ENCODE peak calls at places on chromosomes 13 and 19, in ten cellular contexts. One of them, this sample, is unnamed.

GRCh38 chr19:1045247-1045603 is 5.3 kb downstream of the ABCA7 start:
- DNase-seq in T-helper 2 cell: peak; percentile 50
- DNase-seq in HCT116: peak; percentile 95
- DNase-seq in activated naive CD8-positive, alpha-beta T cell treated with anti-CD3 and anti-CD28 coated beads for 36 hours: peak; percentile 84
- DNase-seq in activated CD8-positive, alpha-beta memory T cell treated with anti-CD3 and anti-CD28 coated beads for 48 hours: no peak
- DNase-seq in activated CD8-positive, alpha-beta T cell treated with anti-CD3 and anti-CD28 coated beads, Interleukin-2, amount 10 ng/mL, durations not matched to agents 7 days and 5 days: peak; percentile 75
- DNase-seq in left ventricle myocardium superior: no peak
- DNase-seq in activated T-cell treated with anti-CD3 and anti-CD28 coated beads, Interleukin-2, amount 50 U/mL, for 72 hours: peak; percentile 80
- DNase-seq in activated naive CD4-positive, alpha-beta T cell treated with Interleukin-2 at 50 U/mL for 16 hours: peak; percentile 66
- DNase-seq in Karpas-422: peak; percentile 100
- DNase-seq in this sample: peak; percentile 66

GRCh38 chr19:43570174-43570791 is 5.0 kb downstream of the XRCC1 start:
- DNase-seq in T-helper 2 cell: no peak
- DNase-seq in HCT116: no peak
- DNase-seq in activated naive CD8-positive, alpha-beta T cell treated with anti-CD3 and anti-CD28 coated beads for 36 hours: no peak
- DNase-seq in activated CD8-positive, alpha-beta memory T cell treated with anti-CD3 and anti-CD28 coated beads for 48 hours: no peak
- DNase-seq in activated CD8-positive, alpha-beta T cell treated with anti-CD3 and anti-CD28 coated beads, Interleukin-2, amount 10 ng/mL, durations not matched to agents 7 days and 5 days: no peak
- DNase-seq in left ventricle myocardium superior: no peak
- DNase-seq in activated T-cell treated with anti-CD3 and anti-CD28 coated beads, Interleukin-2, amount 50 U/mL, for 72 hours: no peak
- DNase-seq in activated naive CD4-positive, alpha-beta T cell treated with Interleukin-2 at 50 U/mL for 16 hours: no peak
- DNase-seq in Karpas-422: no peak
- DNase-seq in this sample: no peak

GRCh38 chr19:1189419-1189818 is 15.4 kb upstream of the SBNO2 start:
- DNase-seq in T-helper 2 cell: no peak
- DNase-seq in HCT116: peak; percentile 75
- DNase-seq in activated naive CD8-positive, alpha-beta T cell treated with anti-CD3 and anti-CD28 coated beads for 36 hours: peak; percentile 57
- DNase-seq in activated CD8-positive, alpha-beta memory T cell treated with anti-CD3 and anti-CD28 coated beads for 48 hours: peak; percentile 24
- DNase-seq in activated CD8-positive, alpha-beta T cell treated with anti-CD3 and anti-CD28 coated beads, Interleukin-2, amount 10 ng/mL, durations not matched to agents 7 days and 5 days: peak; percentile 64
- DNase-seq in left ventricle myocardium superior: no peak
- DNase-seq in activated T-cell treated with anti-CD3 and anti-CD28 coated beads, Interleukin-2, amount 50 U/mL, for 72 hours: peak; percentile 73
- DNase-seq in activated naive CD4-positive, alpha-beta T cell treated with Interleukin-2 at 50 U/mL for 16 hours: peak; percentile 62
- DNase-seq in Karpas-422: no peak
- DNase-seq in this sample: no peak

GRCh38 chr19:2782357-2782935 is 627 bp downstream of the SGTA start:
- DNase-seq in T-helper 2 cell: no peak
- DNase-seq in HCT116: no peak
- DNase-seq in activated naive CD8-positive, alpha-beta T cell treated with anti-CD3 and anti-CD28 coated beads for 36 hours: no peak
- DNase-seq in activated CD8-positive, alpha-beta memory T cell treated with anti-CD3 and anti-CD28 coated beads for 48 hours: no peak
- DNase-seq in activated CD8-positive, alpha-beta T cell treated with anti-CD3 and anti-CD28 coated beads, Interleukin-2, amount 10 ng/mL, durations not matched to agents 7 days and 5 days: peak; percentile 30
- DNase-seq in left ventricle myocardium superior: no peak
- DNase-seq in activated T-cell treated with anti-CD3 and anti-CD28 coated beads, Interleukin-2, amount 50 U/mL, for 72 hours: no peak
- DNase-seq in activated naive CD4-positive, alpha-beta T cell treated with Interleukin-2 at 50 U/mL for 16 hours: peak; percentile 21
- DNase-seq in Karpas-422: no peak
- DNase-seq in this sample: no peak

GRCh38 chr19:29389495-29389894 is 136.3 kb upstream of the VSTM2B start:
- DNase-seq in T-helper 2 cell: no peak
- DNase-seq in HCT116: no peak
- DNase-seq in activated naive CD8-positive, alpha-beta T cell treated with anti-CD3 and anti-CD28 coated beads for 36 hours: no peak
- DNase-seq in activated CD8-positive, alpha-beta memory T cell treated with anti-CD3 and anti-CD28 coated beads for 48 hours: no peak
- DNase-seq in activated CD8-positive, alpha-beta T cell treated with anti-CD3 and anti-CD28 coated beads, Interleukin-2, amount 10 ng/mL, durations not matched to agents 7 days and 5 days: no peak
- DNase-seq in left ventricle myocardium superior: no peak
- DNase-seq in activated T-cell treated with anti-CD3 and anti-CD28 coated beads, Interleukin-2, amount 50 U/mL, for 72 hours: no peak
- DNase-seq in activated naive CD4-positive, alpha-beta T cell treated with Interleukin-2 at 50 U/mL for 16 hours: no peak
- DNase-seq in Karpas-422: no peak
- DNase-seq in this sample: no peak

GRCh38 chr19:19059837-19060611 is 3.8 kb upstream of the SLC25A42 start:
- DNase-seq in T-helper 2 cell: no peak
- DNase-seq in HCT116: no peak
- DNase-seq in activated naive CD8-positive, alpha-beta T cell treated with anti-CD3 and anti-CD28 coated beads for 36 hours: no peak
- DNase-seq in activated CD8-positive, alpha-beta memory T cell treated with anti-CD3 and anti-CD28 coated beads for 48 hours: no peak
- DNase-seq in activated CD8-positive, alpha-beta T cell treated with anti-CD3 and anti-CD28 coated beads, Interleukin-2, amount 10 ng/mL, durations not matched to agents 7 days and 5 days: no peak
- DNase-seq in left ventricle myocardium superior: no peak
- DNase-seq in activated T-cell treated with anti-CD3 and anti-CD28 coated beads, Interleukin-2, amount 50 U/mL, for 72 hours: no peak
- DNase-seq in activated naive CD4-positive, alpha-beta T cell treated with Interleukin-2 at 50 U/mL for 16 hours: no peak
- DNase-seq in Karpas-422: no peak
- DNase-seq in this sample: no peak

GRCh38 chr13:23372264-23372905 is 61.1 kb downstream of the SACS start:
- DNase-seq in T-helper 2 cell: no peak
- DNase-seq in HCT116: no peak
- DNase-seq in activated naive CD8-positive, alpha-beta T cell treated with anti-CD3 and anti-CD28 coated beads for 36 hours: no peak
- DNase-seq in activated CD8-positive, alpha-beta memory T cell treated with anti-CD3 and anti-CD28 coated beads for 48 hours: no peak
- DNase-seq in activated CD8-positive, alpha-beta T cell treated with anti-CD3 and anti-CD28 coated beads, Interleukin-2, amount 10 ng/mL, durations not matched to agents 7 days and 5 days: no peak
- DNase-seq in left ventricle myocardium superior: no peak
- DNase-seq in activated T-cell treated with anti-CD3 and anti-CD28 coated beads, Interleukin-2, amount 50 U/mL, for 72 hours: no peak
- DNase-seq in activated naive CD4-positive, alpha-beta T cell treated with Interleukin-2 at 50 U/mL for 16 hours: no peak
- DNase-seq in Karpas-422: no peak
- DNase-seq in this sample: no peak

GRCh38 chr13:108214511-108215383 is 589 bp downstream of the LIG4 start:
- DNase-seq in T-helper 2 cell: peak; percentile 24
- DNase-seq in HCT116: no peak
- DNase-seq in activated naive CD8-positive, alpha-beta T cell treated with anti-CD3 and anti-CD28 coated beads for 36 hours: no peak
- DNase-seq in activated CD8-positive, alpha-beta memory T cell treated with anti-CD3 and anti-CD28 coated beads for 48 hours: no peak
- DNase-seq in activated CD8-positive, alpha-beta T cell treated with anti-CD3 and anti-CD28 coated beads, Interleukin-2, amount 10 ng/mL, durations not matched to agents 7 days and 5 days: peak; percentile 44
- DNase-seq in left ventricle myocardium superior: peak; percentile 32
- DNase-seq in activated T-cell treated with anti-CD3 and anti-CD28 coated beads, Interleukin-2, amount 50 U/mL, for 72 hours: no peak
- DNase-seq in activated naive CD4-positive, alpha-beta T cell treated with Interleukin-2 at 50 U/mL for 16 hours: peak; percentile 9
- DNase-seq in Karpas-422: no peak
- DNase-seq in this sample: no peak

GRCh38 chr19:38679839-38680238 is 32.4 kb downstream of the ACTN4 start:
- DNase-seq in T-helper 2 cell: no peak
- DNase-seq in HCT116: no peak
- DNase-seq in activated naive CD8-positive, alpha-beta T cell treated with anti-CD3 and anti-CD28 coated beads for 36 hours: no peak
- DNase-seq in activated CD8-positive, alpha-beta memory T cell treated with anti-CD3 and anti-CD28 coated beads for 48 hours: no peak
- DNase-seq in activated CD8-positive, alpha-beta T cell treated with anti-CD3 and anti-CD28 coated beads, Interleukin-2, amount 10 ng/mL, durations not matched to agents 7 days and 5 days: no peak
- DNase-seq in left ventricle myocardium superior: no peak
- DNase-seq in activated T-cell treated with anti-CD3 and anti-CD28 coated beads, Interleukin-2, amount 50 U/mL, for 72 hours: no peak
- DNase-seq in activated naive CD4-positive, alpha-beta T cell treated with Interleukin-2 at 50 U/mL for 16 hours: no peak
- DNase-seq in Karpas-422: no peak
- DNase-seq in this sample: no peak

GRCh38 chr19:40862333-40862732 is 12.1 kb upstream of the CYP2A6 start:
- DNase-seq in T-helper 2 cell: no peak
- DNase-seq in HCT116: no peak
- DNase-seq in activated naive CD8-positive, alpha-beta T cell treated with anti-CD3 and anti-CD28 coated beads for 36 hours: no peak
- DNase-seq in activated CD8-positive, alpha-beta memory T cell treated with anti-CD3 and anti-CD28 coated beads for 48 hours: no peak
- DNase-seq in activated CD8-positive, alpha-beta T cell treated with anti-CD3 and anti-CD28 coated beads, Interleukin-2, amount 10 ng/mL, durations not matched to agents 7 days and 5 days: no peak
- DNase-seq in left ventricle myocardium superior: no peak
- DNase-seq in activated T-cell treated with anti-CD3 and anti-CD28 coated beads, Interleukin-2, amount 50 U/mL, for 72 hours: no peak
- DNase-seq in activated naive CD4-positive, alpha-beta T cell treated with Interleukin-2 at 50 U/mL for 16 hours: no peak
- DNase-seq in Karpas-422: no peak
- DNase-seq in this sample: no peak

GRCh38 chr13:100550433-100550832 is 38.2 kb downstream of the GGACT start:
- DNase-seq in T-helper 2 cell: no peak
- DNase-seq in HCT116: no peak
- DNase-seq in activated naive CD8-positive, alpha-beta T cell treated with anti-CD3 and anti-CD28 coated beads for 36 hours: no peak
- DNase-seq in activated CD8-positive, alpha-beta memory T cell treated with anti-CD3 and anti-CD28 coated beads for 48 hours: no peak
- DNase-seq in activated CD8-positive, alpha-beta T cell treated with anti-CD3 and anti-CD28 coated beads, Interleukin-2, amount 10 ng/mL, durations not matched to agents 7 days and 5 days: no peak
- DNase-seq in left ventricle myocardium superior: peak; percentile 51
- DNase-seq in activated T-cell treated with anti-CD3 and anti-CD28 coated beads, Interleukin-2, amount 50 U/mL, for 72 hours: no peak
- DNase-seq in activated naive CD4-positive, alpha-beta T cell treated with Interleukin-2 at 50 U/mL for 16 hours: no peak
- DNase-seq in Karpas-422: no peak
- DNase-seq in this sample: no peak

GRCh38 chr19:4077800-4078683 is 11.3 kb upstream of the ZBTB7A start:
- DNase-seq in T-helper 2 cell: no peak
- DNase-seq in HCT116: no peak
- DNase-seq in activated naive CD8-positive, alpha-beta T cell treated with anti-CD3 and anti-CD28 coated beads for 36 hours: peak; percentile 71
- DNase-seq in activated CD8-positive, alpha-beta memory T cell treated with anti-CD3 and anti-CD28 coated beads for 48 hours: no peak
- DNase-seq in activated CD8-positive, alpha-beta T cell treated with anti-CD3 and anti-CD28 coated beads, Interleukin-2, amount 10 ng/mL, durations not matched to agents 7 days and 5 days: peak; percentile 72
- DNase-seq in left ventricle myocardium superior: peak; percentile 89
- DNase-seq in activated T-cell treated with anti-CD3 and anti-CD28 coated beads, Interleukin-2, amount 50 U/mL, for 72 hours: peak; percentile 74
- DNase-seq in activated naive CD4-positive, alpha-beta T cell treated with Interleukin-2 at 50 U/mL for 16 hours: peak; percentile 54
- DNase-seq in Karpas-422: peak; percentile 85
- DNase-seq in this sample: no peak

GRCh38 chr19:28465317-28466086 is 747.4 kb downstream of the UQCRFS1 start:
- DNase-seq in T-helper 2 cell: no peak
- DNase-seq in HCT116: no peak
- DNase-seq in activated naive CD8-positive, alpha-beta T cell treated with anti-CD3 and anti-CD28 coated beads for 36 hours: no peak
- DNase-seq in activated CD8-positive, alpha-beta memory T cell treated with anti-CD3 and anti-CD28 coated beads for 48 hours: no peak
- DNase-seq in activated CD8-positive, alpha-beta T cell treated with anti-CD3 and anti-CD28 coated beads, Interleukin-2, amount 10 ng/mL, durations not matched to agents 7 days and 5 days: no peak
- DNase-seq in left ventricle myocardium superior: no peak
- DNase-seq in activated T-cell treated with anti-CD3 and anti-CD28 coated beads, Interleukin-2, amount 50 U/mL, for 72 hours: no peak
- DNase-seq in activated naive CD4-positive, alpha-beta T cell treated with Interleukin-2 at 50 U/mL for 16 hours: no peak
- DNase-seq in Karpas-422: no peak
- DNase-seq in this sample: no peak

GRCh38 chr13:21372530-21372929 is 86.6 kb downstream of the ZDHHC20 start:
- DNase-seq in T-helper 2 cell: no peak
- DNase-seq in HCT116: no peak
- DNase-seq in activated naive CD8-positive, alpha-beta T cell treated with anti-CD3 and anti-CD28 coated beads for 36 hours: no peak
- DNase-seq in activated CD8-positive, alpha-beta memory T cell treated with anti-CD3 and anti-CD28 coated beads for 48 hours: no peak
- DNase-seq in activated CD8-positive, alpha-beta T cell treated with anti-CD3 and anti-CD28 coated beads, Interleukin-2, amount 10 ng/mL, durations not matched to agents 7 days and 5 days: no peak
- DNase-seq in left ventricle myocardium superior: no peak
- DNase-seq in activated T-cell treated with anti-CD3 and anti-CD28 coated beads, Interleukin-2, amount 50 U/mL, for 72 hours: no peak
- DNase-seq in activated naive CD4-positive, alpha-beta T cell treated with Interleukin-2 at 50 U/mL for 16 hours: no peak
- DNase-seq in Karpas-422: no peak
- DNase-seq in this sample: no peak

GRCh38 chr13:87867426-87867825 is 196.3 kb downstream of the SLITRK5 start:
- DNase-seq in T-helper 2 cell: no peak
- DNase-seq in HCT116: no peak
- DNase-seq in activated naive CD8-positive, alpha-beta T cell treated with anti-CD3 and anti-CD28 coated beads for 36 hours: no peak
- DNase-seq in activated CD8-positive, alpha-beta memory T cell treated with anti-CD3 and anti-CD28 coated beads for 48 hours: no peak
- DNase-seq in activated CD8-positive, alpha-beta T cell treated with anti-CD3 and anti-CD28 coated beads, Interleukin-2, amount 10 ng/mL, durations not matched to agents 7 days and 5 days: no peak
- DNase-seq in left ventricle myocardium superior: no peak
- DNase-seq in activated T-cell treated with anti-CD3 and anti-CD28 coated beads, Interleukin-2, amount 50 U/mL, for 72 hours: no peak
- DNase-seq in activated naive CD4-positive, alpha-beta T cell treated with Interleukin-2 at 50 U/mL for 16 hours: no peak
- DNase-seq in Karpas-422: no peak
- DNase-seq in this sample: no peak

GRCh38 chr19:10699650-10700335 is 1.4 kb upstream of the QTRT1 start:
- DNase-seq in T-helper 2 cell: no peak
- DNase-seq in HCT116: peak; percentile 48
- DNase-seq in activated naive CD8-positive, alpha-beta T cell treated with anti-CD3 and anti-CD28 coated beads for 36 hours: peak; percentile 66
- DNase-seq in activated CD8-positive, alpha-beta memory T cell treated with anti-CD3 and anti-CD28 coated beads for 48 hours: peak; percentile 50
- DNase-seq in activated CD8-positive, alpha-beta T cell treated with anti-CD3 and anti-CD28 coated beads, Interleukin-2, amount 10 ng/mL, durations not matched to agents 7 days and 5 days: peak; percentile 86
- DNase-seq in left ventricle myocardium superior: no peak
- DNase-seq in activated T-cell treated with anti-CD3 and anti-CD28 coated beads, Interleukin-2, amount 50 U/mL, for 72 hours: peak; percentile 74
- DNase-seq in activated naive CD4-positive, alpha-beta T cell treated with Interleukin-2 at 50 U/mL for 16 hours: peak; percentile 73
- DNase-seq in Karpas-422: peak; percentile 93
- DNase-seq in this sample: peak; percentile 74